ENCODE peak calls at places on chromosomes 13 and 19, in four cellular contexts. One of them, this sample, is unnamed.
A peak's percentile ranks its signal among the peaks of the same experiment; 100 is the strongest.

GRCh38 chr13:48976677-48977625 is 1.2 kb downstream of the FNDC3A start:
- DNase-seq in fibroblast of pulmonary artery: peak; percentile 20
- DNase-seq in coronary artery: no peak
- DNase-seq in astrocyte: peak; percentile 39
- DNase-seq in this sample: no peak

GRCh38 chr13:43986395-43986794 is 106.7 kb downstream of the LACC1 start:
- DNase-seq in fibroblast of pulmonary artery: peak; percentile 6
- DNase-seq in coronary artery: no peak
- DNase-seq in astrocyte: no peak
- DNase-seq in this sample: no peak

GRCh38 chr19:50607874-50608785 is 31.6 kb downstream of the SYT3 start:
- DNase-seq in fibroblast of pulmonary artery: peak; percentile 88
- DNase-seq in coronary artery: no peak
- DNase-seq in astrocyte: peak; percentile 4
- DNase-seq in this sample: peak; percentile 68

GRCh38 chr19:41480336-41480735 is 37.4 kb downstream of the ERICH4 start:
- DNase-seq in fibroblast of pulmonary artery: no peak
- DNase-seq in coronary artery: no peak
- DNase-seq in astrocyte: no peak
- DNase-seq in this sample: no peak

GRCh38 chr13:66138172-66138811 is 1091.8 kb downstream of the PCDH9 start:
- DNase-seq in fibroblast of pulmonary artery: no peak
- DNase-seq in coronary artery: no peak
- DNase-seq in astrocyte: no peak
- DNase-seq in this sample: no peak

GRCh38 chr19:49430678-49431329 is 5.6 kb downstream of the GFY start:
- DNase-seq in fibroblast of pulmonary artery: no peak
- DNase-seq in coronary artery: no peak
- DNase-seq in astrocyte: no peak
- DNase-seq in this sample: no peak

GRCh38 chr13:109436055-109436622 is 350.2 kb downstream of the IRS2 start:
- DNase-seq in fibroblast of pulmonary artery: no peak
- DNase-seq in coronary artery: no peak
- DNase-seq in astrocyte: no peak
- DNase-seq in this sample: no peak

GRCh38 chr19:14139944-14140343 is 3.6 kb upstream of the ASF1B start:
- DNase-seq in fibroblast of pulmonary artery: no peak
- DNase-seq in coronary artery: no peak
- DNase-seq in astrocyte: no peak
- DNase-seq in this sample: peak; percentile 54

GRCh38 chr19:12784394-12784870 is 6.9 kb upstream of the JUNB start:
- DNase-seq in fibroblast of pulmonary artery: no peak
- DNase-seq in coronary artery: no peak
- DNase-seq in astrocyte: no peak
- DNase-seq in this sample: peak; percentile 51

GRCh38 chr13:92573467-92574057 is 653.0 kb upstream of the GPC6 start:
- DNase-seq in fibroblast of pulmonary artery: peak; percentile 34
- DNase-seq in coronary artery: no peak
- DNase-seq in astrocyte: peak; percentile 10
- DNase-seq in this sample: peak; percentile 4

GRCh38 chr13:114020750-114021463 is 47.0 kb upstream of the C13orf46 start:
- DNase-seq in fibroblast of pulmonary artery: no peak
- DNase-seq in coronary artery: no peak
- DNase-seq in astrocyte: no peak
- DNase-seq in this sample: no peak

GRCh38 chr19:36573948-36574726 is 1.0 kb upstream of the ZNF529 start:
- DNase-seq in fibroblast of pulmonary artery: peak; percentile 36
- DNase-seq in coronary artery: no peak
- DNase-seq in astrocyte: peak; percentile 43
- DNase-seq in this sample: peak; percentile 18

GRCh38 chr19:53864308-53864836 is 3.3 kb upstream of the MYADM start:
- DNase-seq in fibroblast of pulmonary artery: no peak
- DNase-seq in coronary artery: no peak
- DNase-seq in astrocyte: no peak
- DNase-seq in this sample: no peak

GRCh38 chr19:3047307-3048189 is 14.7 kb downstream of the TLE5 start:
- DNase-seq in fibroblast of pulmonary artery: peak; percentile 71
- DNase-seq in coronary artery: peak; percentile 88
- DNase-seq in astrocyte: peak; percentile 43
- DNase-seq in this sample: peak; percentile 77

GRCh38 chr13:52428295-52428694 is 22.1 kb downstream of the VPS36 start:
- DNase-seq in fibroblast of pulmonary artery: peak; percentile 75
- DNase-seq in coronary artery: no peak
- DNase-seq in astrocyte: peak; percentile 80
- DNase-seq in this sample: no peak

GRCh38 chr19:6801397-6802086 is 29.0 kb downstream of the VAV1 start:
- DNase-seq in fibroblast of pulmonary artery: peak; percentile 26
- DNase-seq in coronary artery: no peak
- DNase-seq in astrocyte: peak; percentile 1
- DNase-seq in this sample: no peak

GRCh38 chr19:37907735-37908066 is 693 bp downstream of the SIPA1L3 start:
- DNase-seq in fibroblast of pulmonary artery: peak; percentile 4
- DNase-seq in coronary artery: no peak
- DNase-seq in astrocyte: no peak
- DNase-seq in this sample: no peak

GRCh38 chr19:33032218-33032781 is 32.4 kb downstream of the RHPN2 start:
- DNase-seq in fibroblast of pulmonary artery: no peak
- DNase-seq in coronary artery: no peak
- DNase-seq in astrocyte: no peak
- DNase-seq in this sample: no peak

GRCh38 chr13:27578121-27579030 is 42.0 kb downstream of the LNX2 start:
- DNase-seq in fibroblast of pulmonary artery: peak; percentile 23
- DNase-seq in coronary artery: no peak
- DNase-seq in astrocyte: peak; percentile 9
- DNase-seq in this sample: peak; percentile 74

GRCh38 chr19:6126335-6126974 is 9.0 kb upstream of the ACSBG2 start:
- DNase-seq in fibroblast of pulmonary artery: peak; percentile 83
- DNase-seq in coronary artery: no peak
- DNase-seq in astrocyte: peak; percentile 41
- DNase-seq in this sample: peak; percentile 48

GRCh38 chr13:47294691-47295090 is 397.8 kb upstream of the HTR2A start:
- DNase-seq in fibroblast of pulmonary artery: peak; percentile 47
- DNase-seq in coronary artery: no peak
- DNase-seq in astrocyte: peak; percentile 17
- DNase-seq in this sample: no peak

GRCh38 chr19:7294571-7295212 is 478 bp upstream of the INSR start:
- DNase-seq in fibroblast of pulmonary artery: peak; percentile 50
- DNase-seq in coronary artery: peak; percentile 89
- DNase-seq in astrocyte: peak; percentile 12
- DNase-seq in this sample: peak; percentile 33

GRCh38 chr13:50941146-50941545 is 31.6 kb downstream of the RNASEH2B start:
- DNase-seq in fibroblast of pulmonary artery: no peak
- DNase-seq in coronary artery: no peak
- DNase-seq in astrocyte: no peak
- DNase-seq in this sample: no peak

GRCh38 chr19:1027953-1028902 is 1.8 kb downstream of the CNN2 start:
- DNase-seq in fibroblast of pulmonary artery: peak; percentile 94
- DNase-seq in coronary artery: peak; percentile 92
- DNase-seq in astrocyte: peak; percentile 89
- DNase-seq in this sample: peak; percentile 99

GRCh38 chr13:77330009-77330471 is 3.1 kb upstream of the MYCBP2 start:
- DNase-seq in fibroblast of pulmonary artery: no peak
- DNase-seq in coronary artery: no peak
- DNase-seq in astrocyte: no peak
- DNase-seq in this sample: no peak

GRCh38 chr13:110282316-110282841 is 24.6 kb downstream of the COL4A1 start:
- DNase-seq in fibroblast of pulmonary artery: no peak
- DNase-seq in coronary artery: no peak
- DNase-seq in astrocyte: no peak
- DNase-seq in this sample: no peak

GRCh38 chr19:38655148-38655824 is 7.8 kb downstream of the ACTN4 start:
- DNase-seq in fibroblast of pulmonary artery: no peak
- DNase-seq in coronary artery: no peak
- DNase-seq in astrocyte: peak; percentile 55
- DNase-seq in this sample: no peak

GRCh38 chr19:33340991-33341390 is 32.5 kb upstream of the CEBPG start:
- DNase-seq in fibroblast of pulmonary artery: no peak
- DNase-seq in coronary artery: no peak
- DNase-seq in astrocyte: no peak
- DNase-seq in this sample: no peak

GRCh38 chr13:73938375-73939070 is 195.7 kb downstream of the KLF12 start:
- DNase-seq in fibroblast of pulmonary artery: peak; percentile 83
- DNase-seq in coronary artery: no peak
- DNase-seq in astrocyte: peak; percentile 93
- DNase-seq in this sample: peak; percentile 80

GRCh38 chr19:39969266-39969665 is 1.7 kb upstream of the PSMC4 start:
- DNase-seq in fibroblast of pulmonary artery: no peak
- DNase-seq in coronary artery: no peak
- DNase-seq in astrocyte: no peak
- DNase-seq in this sample: peak; percentile 42
- H3K4me3 ChIP-seq in fibroblast of pulmonary artery: no peak overlapping the region
- H3K4me3 ChIP-seq in coronary artery: no peak overlapping the region
- H3K4me3 ChIP-seq in astrocyte: no peak overlapping the region
- H3K4me3 ChIP-seq in this sample: no peak overlapping the region

DNA sequence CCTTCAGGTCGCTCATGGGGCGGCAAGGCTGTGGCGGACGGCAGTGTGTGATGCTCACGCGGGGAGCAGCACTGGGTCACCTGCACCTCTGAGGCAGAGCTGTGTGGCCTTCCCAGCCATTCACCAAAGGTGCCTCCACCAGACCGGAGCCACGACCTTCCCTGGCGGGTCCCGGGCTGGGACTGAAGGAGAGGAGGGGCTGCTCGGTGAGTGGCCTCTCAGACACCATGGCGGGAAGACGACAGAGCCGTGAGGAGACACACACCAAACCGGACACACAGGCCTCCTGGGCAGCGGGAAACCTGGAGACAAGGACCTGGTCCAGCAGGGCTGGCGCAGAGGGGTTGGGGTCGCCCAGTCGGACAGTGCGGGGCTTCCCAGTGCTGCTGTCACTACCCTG is 7.5 kb downstream of the MCF2L start:
- DNase-seq in fibroblast of pulmonary artery: no peak
- DNase-seq in coronary artery: no peak
- DNase-seq in astrocyte: no peak
- DNase-seq in this sample: no peak
- TF ChIP-seq CTCF in fibroblast of pulmonary artery: no peak
- TF ChIP-seq CTCF in coronary artery: no peak
- TF ChIP-seq CTCF in astrocyte: no peak
- TF ChIP-seq CTCF in this sample: no peak

GRCh38 chr19:11420429-11420893 is 1.3 kb upstream of the RGL3 start:
- DNase-seq in fibroblast of pulmonary artery: peak; percentile 53
- DNase-seq in coronary artery: no peak
- DNase-seq in astrocyte: no peak
- DNase-seq in this sample: peak; percentile 52

GRCh38 chr19:11423164-11423803 is 4.2 kb upstream of the RGL3 start:
- DNase-seq in fibroblast of pulmonary artery: no peak
- DNase-seq in coronary artery: no peak
- DNase-seq in astrocyte: no peak
- DNase-seq in this sample: no peak

GRCh38 chr19:11422163-11423068 is 3.3 kb upstream of the RGL3 start:
- DNase-seq in fibroblast of pulmonary artery: peak; percentile 61
- DNase-seq in coronary artery: peak; percentile 95
- DNase-seq in astrocyte: no peak
- DNase-seq in this sample: peak; percentile 55

GRCh38 chr19:11420894-11421606 is 1.9 kb upstream of the RGL3 start:
- DNase-seq in fibroblast of pulmonary artery: no peak
- DNase-seq in coronary artery: no peak
- DNase-seq in astrocyte: no peak
- DNase-seq in this sample: no peak

DNA sequence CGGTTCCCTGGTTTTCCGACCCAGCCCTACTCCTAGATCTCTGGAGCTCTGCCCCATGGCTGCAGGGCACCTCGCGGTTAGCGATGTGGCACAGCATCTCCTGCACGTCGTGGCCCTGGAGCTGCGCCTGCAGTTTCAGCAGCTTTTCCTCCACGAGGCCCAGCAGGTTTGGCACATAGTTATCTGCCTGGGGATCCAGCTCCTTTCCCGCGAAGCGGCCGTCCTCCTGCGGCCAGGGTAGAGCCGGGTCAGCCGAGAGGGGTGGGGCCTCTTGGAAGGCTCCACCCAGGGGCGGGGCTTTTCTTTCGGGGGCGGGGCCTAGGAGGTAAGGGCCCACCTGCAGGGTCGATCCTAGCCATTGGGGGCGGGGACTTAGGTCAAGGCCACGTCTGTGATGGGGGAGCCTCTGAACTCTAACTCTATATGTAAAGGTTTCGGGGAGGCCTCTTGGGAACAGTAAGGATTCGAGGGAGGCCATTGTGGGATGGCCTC is 2.5 kb upstream of the RGL3 start:
- DNase-seq in fibroblast of pulmonary artery: no peak
- DNase-seq in coronary artery: no peak
- DNase-seq in astrocyte: no peak
- DNase-seq in this sample: no peak
- H3K4me3 ChIP-seq in fibroblast of pulmonary artery: no peak overlapping the region
- H3K4me3 ChIP-seq in coronary artery: peak overlapping the region; percentile 76
- H3K4me3 ChIP-seq in astrocyte: no peak overlapping the region
- H3K4me3 ChIP-seq in this sample: no peak overlapping the region

GRCh38 chr13:99909836-99910619 is 61.5 kb downstream of the ZIC5 start:
- DNase-seq in fibroblast of pulmonary artery: no peak
- DNase-seq in coronary artery: no peak
- DNase-seq in astrocyte: no peak
- DNase-seq in this sample: no peak
- TF ChIP-seq CTCF in fibroblast of pulmonary artery: no peak
- TF ChIP-seq CTCF in coronary artery: no peak
- TF ChIP-seq CTCF in astrocyte: no peak
- TF ChIP-seq CTCF in this sample: no peak

DNA sequence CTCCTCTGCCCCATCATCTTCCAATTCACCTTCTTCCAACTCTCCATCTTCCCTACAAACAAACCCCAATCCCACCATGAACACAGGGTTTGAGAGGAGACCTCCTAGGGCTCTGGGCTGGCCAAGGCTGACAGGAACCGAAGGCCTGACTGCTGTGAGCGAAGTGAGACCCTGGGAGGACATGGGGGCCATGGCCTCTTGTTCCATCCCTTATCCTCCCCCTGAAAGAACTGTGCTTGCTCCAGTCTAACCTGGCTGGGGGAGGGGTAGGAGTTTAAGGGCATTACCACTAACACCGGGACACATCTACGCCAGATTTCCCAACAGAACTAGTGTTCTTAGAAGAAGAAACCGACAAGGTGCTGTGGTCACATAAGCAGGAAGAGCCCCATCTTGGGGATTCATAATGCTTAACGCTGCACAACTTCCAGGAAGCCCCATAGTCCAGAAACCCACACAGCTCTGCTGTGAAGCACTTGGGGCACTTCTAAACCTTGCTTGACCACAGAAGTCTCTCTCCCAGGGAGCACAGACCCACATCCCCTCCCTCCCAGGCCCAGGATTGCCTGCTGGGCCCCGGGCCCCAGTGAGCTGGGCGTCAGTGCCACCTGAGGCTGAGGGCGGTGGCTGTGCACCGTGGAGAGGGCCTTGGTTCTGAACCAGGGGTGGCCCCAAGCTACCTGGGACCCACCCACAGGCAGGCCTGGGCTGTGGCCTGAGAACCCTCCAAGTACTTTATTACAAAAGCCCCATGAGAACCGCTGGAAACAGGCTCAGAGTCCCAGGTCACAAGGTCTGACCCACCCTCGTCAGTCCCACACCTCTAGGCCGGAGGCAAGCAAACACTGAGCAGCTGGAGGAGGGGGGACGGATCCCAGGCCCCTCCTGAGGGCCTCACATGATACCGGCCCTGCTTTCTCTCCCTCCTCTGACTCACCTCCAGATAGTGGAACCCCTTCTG is 18.7 kb downstream of the ZC3H4 start:
- DNase-seq in fibroblast of pulmonary artery: no peak
- DNase-seq in coronary artery: no peak
- DNase-seq in astrocyte: peak; percentile 42
- DNase-seq in this sample: no peak
- H3K4me3 ChIP-seq in fibroblast of pulmonary artery: no peak overlapping the region
- H3K4me3 ChIP-seq in coronary artery: no peak overlapping the region
- H3K4me3 ChIP-seq in astrocyte: no peak overlapping the region
- H3K4me3 ChIP-seq in this sample: no peak overlapping the region